ENCODE peak calls at places on chromosomes 11 and 22, in six cellular contexts. P, V, Y, E, T and D are unnamed samples.

GRCh38 chr22:41365425-41365824 is 16.3 kb upstream of the TEF start:
- DNase-seq in P (no peak), V (no peak), Y (no peak), E (no peak), T (no peak), D (no peak)

GRCh38 chr22:17098379-17098819 is 13.6 kb downstream of the IL17RA start:
- DNase-seq in P (no peak), V (no peak), Y (peak; percentile 35), E (no peak), T (no peak), D (no peak)

GRCh38 chr11:66064571-66064970 is 5.5 kb upstream of the PACS1 start:
- DNase-seq in P (no peak), V (no peak), Y (no peak), E (no peak), T (no peak), D (no peak)

GRCh38 chr11:118111019-118111743 is 24.4 kb upstream of the SMIM35 start:
- DNase-seq in P (no peak), V (no peak), Y (no peak), E (no peak), T (no peak), D (no peak)

GRCh38 chr22:36442506-36443197 is 38.8 kb downstream of the TXN2 start:
- DNase-seq in P (no peak), V (no peak), Y (no peak), E (no peak), T (no peak), D (peak; percentile 28)

GRCh38 chr11:1925373-1926155 is 6.1 kb downstream of the TNNT3 start:
- DNase-seq in P (peak; percentile 66), V (no peak), Y (no peak), E (no peak), T (no peak), D (peak; percentile 49)

GRCh38 chr11:2931771-2932738 is 2.8 kb upstream of the PHLDA2 start:
- DNase-seq in P (peak; percentile 81), V (no peak), Y (no peak), E (no peak), T (no peak), D (peak; percentile 55)

GRCh38 chr22:23196165-23196564 is 15.9 kb downstream of the BCR start:
- DNase-seq in P (peak; percentile 35), V (no peak), Y (no peak), E (no peak), T (no peak), D (no peak)

GRCh38 chr11:121467965-121468364 is 15.2 kb upstream of the SORL1-AS1 start:
- DNase-seq in P (no peak), V (no peak), Y (peak; percentile 78), E (peak; percentile 30), T (no peak), D (no peak)

GRCh38 chr11:75384438-75385080 is 14.8 kb upstream of the RPS3 start:
- DNase-seq in P (peak; percentile 90), V (peak; percentile 79), Y (peak; percentile 76), E (peak; percentile 30), T (peak; percentile 58), D (peak; percentile 92)

GRCh38 chr22:26433805-26434204 is 4.7 kb downstream of the ASPHD2 start:
- DNase-seq in P (no peak), V (no peak), Y (no peak), E (no peak), T (no peak), D (no peak)

GRCh38 chr22:26432619-26433311 is 3.7 kb downstream of the ASPHD2 start:
- DNase-seq in P (no peak), V (no peak), Y (no peak), E (no peak), T (peak; percentile 55), D (no peak)

GRCh38 chr22:26436903-26437515 is 7.9 kb downstream of the ASPHD2 start:
- DNase-seq in P (no peak), V (no peak), Y (no peak), E (no peak), T (no peak), D (no peak)

GRCh38 chr22:26438006-26438405 is 8.9 kb downstream of the ASPHD2 start:
- DNase-seq in P (no peak), V (no peak), Y (no peak), E (no peak), T (no peak), D (peak; percentile 70)

GRCh38 chr22:26435327-26436093 is 6.5 kb downstream of the ASPHD2 start:
- DNase-seq in P (no peak), V (no peak), Y (no peak), E (no peak), T (no peak), D (no peak)
- H3K4me3 ChIP-seq in P (no peak overlapping the region), V (no peak overlapping the region), Y (no peak overlapping the region), E (no peak overlapping the region), T (no peak overlapping the region), D (no peak overlapping the region)

GRCh38 chr11:33618956-33619355 is 81.7 kb downstream of the C11orf91 start:
- DNase-seq in P (no peak), V (no peak), Y (no peak), E (no peak), T (no peak), D (no peak)
- H3K36me3 ChIP-seq in P (no peaks in the 10 kb centered on the region), V (no peaks in the 10 kb centered on the region), Y (no peaks in the 10 kb centered on the region), E (no peaks in the 10 kb centered on the region), T (no peaks in the 10 kb centered on the region), D (no peaks in the 10 kb centered on the region)

DNA sequence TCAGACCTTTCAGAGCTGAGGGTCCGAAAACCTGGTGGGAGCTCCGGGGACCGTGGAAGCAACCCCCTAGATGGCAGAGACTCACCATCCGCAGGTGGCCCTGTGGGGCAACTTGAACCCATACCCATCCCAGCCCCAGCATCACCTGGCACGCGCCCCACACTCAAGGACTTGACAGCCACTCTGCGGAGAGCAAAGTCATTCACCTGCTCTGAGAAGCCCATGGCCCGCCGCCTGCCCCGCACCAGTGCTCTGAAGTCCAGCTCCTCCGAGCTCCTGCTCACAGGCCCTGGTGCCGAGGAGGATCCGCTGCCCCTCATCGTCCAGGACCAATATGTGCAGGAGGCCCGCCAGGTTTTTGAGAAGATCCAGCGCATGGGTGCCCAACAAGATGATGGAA is 2.0 kb downstream of the ARHGEF17 start:
- DNase-seq in P (peak; percentile 81), V (no peak), Y (no peak), E (no peak), T (no peak), D (no peak)
- H3K4me3 ChIP-seq in P (peak overlapping the region; percentile 58), V (peak overlapping the region; percentile 90), Y (no peak overlapping the region), E (peak overlapping the region; percentile 88), T (no peak overlapping the region), D (no peak overlapping the region)

DNA sequence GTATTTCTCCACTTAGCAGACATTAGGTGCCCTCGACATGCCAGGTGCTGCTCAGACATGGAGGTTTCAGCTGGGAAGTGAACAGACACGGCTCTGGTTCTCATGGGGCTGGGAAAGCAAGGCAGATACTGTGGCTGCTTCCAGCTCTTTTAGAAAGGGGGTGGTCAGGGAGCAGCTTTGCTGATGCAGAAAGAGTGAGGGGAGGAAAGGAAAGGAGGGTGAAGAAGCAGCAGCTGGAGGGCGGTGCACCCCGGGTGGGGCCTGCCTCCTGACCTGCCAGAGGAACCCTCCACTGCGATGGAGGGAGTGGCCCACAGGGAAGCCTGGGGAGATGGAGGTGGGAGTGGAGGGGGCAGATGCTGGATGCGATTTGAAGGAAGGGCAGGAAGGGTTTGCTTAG is 76.8 kb downstream of the MORC2 start:
- DNase-seq in P (no peak), V (peak; percentile 1), Y (no peak), E (no peak), T (no peak), D (no peak)
- H3K36me3 ChIP-seq in P (peaks cover 2% of the 10 kb centered on the region), V (no peaks in the 10 kb centered on the region), Y (peaks cover 4% of the 10 kb centered on the region), E (no peaks in the 10 kb centered on the region), T (no peaks in the 10 kb centered on the region), D (no peaks in the 10 kb centered on the region)

GRCh38 chr11:77518471-77518870 is 44.6 kb upstream of the PAK1 start:
- DNase-seq in P (no peak), V (no peak), Y (no peak), E (no peak), T (no peak), D (no peak)

GRCh38 chr11:77515063-77515462 is 41.2 kb upstream of the PAK1 start:
- DNase-seq in P (no peak), V (no peak), Y (no peak), E (no peak), T (no peak), D (no peak)

GRCh38 chr11:77517226-77517625 is 43.3 kb upstream of the PAK1 start:
- DNase-seq in P (no peak), V (no peak), Y (no peak), E (peak; percentile 30), T (no peak), D (no peak)

GRCh38 chr11:77517753-77518152 is 43.9 kb upstream of the PAK1 start:
- DNase-seq in P (no peak), V (no peak), Y (no peak), E (no peak), T (no peak), D (no peak)

DNA sequence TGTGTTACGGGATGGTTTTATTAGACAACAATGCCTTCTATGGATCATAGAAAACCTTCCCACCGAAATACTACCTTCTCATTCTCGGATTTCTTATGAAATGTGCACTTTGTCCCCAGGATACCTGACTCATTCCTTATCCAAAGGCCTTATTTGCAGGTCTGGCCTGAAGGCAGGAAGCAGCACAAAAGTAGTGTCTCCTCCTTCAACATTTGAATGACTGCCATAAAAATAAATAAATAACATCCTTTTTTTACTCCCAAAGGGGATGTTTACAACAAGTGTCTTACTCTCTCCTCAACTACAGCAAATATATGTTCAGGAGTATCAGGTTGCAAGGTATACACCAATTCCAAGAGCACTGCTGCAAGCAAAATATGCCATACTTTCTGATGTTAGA is 41.6 kb upstream of the PAK1 start:
- DNase-seq in P (no peak), V (no peak), Y (no peak), E (no peak), T (no peak), D (no peak)
- H3K4me3 ChIP-seq in P (no peak overlapping the region), V (no peak overlapping the region), Y (no peak overlapping the region), E (no peak overlapping the region), T (no peak overlapping the region), D (no peak overlapping the region)